ENCODE peak calls at places on chromosomes 4 and X, in seven cellular contexts. C is neural progenitor cell, I is GM23338, R is GM23248, N is PC-3, F is HCT116, O is hepatocyte. Q is an unnamed sample.

GRCh38 chr4:25951390-25951952 is 37.5 kb downstream of the SMIM20 start:
- DNase-seq in O (no peak), F (no peak), N (no peak), C (no peak), I (no peak), R (no peak), Q (no peak)

GRCh38 chr4:111991797-111992196 is 153.5 kb upstream of the FAM241A start:
- DNase-seq in I (no peak), O (peak), C (no peak), F (peak), N (peak), R (peak), Q (no peak)

GRCh38 chr4:105765690-105766407 is 57.3 kb downstream of the GSTCD start:
- DNase-seq in O (peak), F (peak), R (peak), N (peak), I (peak), C (no peak), Q (no peak)

GRCh38 chr4:95155759-95156451 is 392.9 kb downstream of the UNC5C start:
- DNase-seq in N (peak), C (peak), F (peak), I (peak), R (peak), O (peak), Q (peak)

GRCh38 chr4:24126776-24127175 is 236.9 kb upstream of the PPARGC1A start:
- DNase-seq in F (no peak), O (no peak), C (peak), R (no peak), N (no peak), I (no peak), Q (no peak)

GRCh38 chrX:150361777-150362351 is 1.3 kb upstream of the MAMLD1 start:
- DNase-seq in R (peak), N (peak), F (no peak), C (peak), I (peak), O (peak), Q (no peak)

GRCh38 chr4:29558789-29559188 is 1161.4 kb upstream of the PCDH7 start:
- DNase-seq in O (no peak), F (no peak), N (no peak), I (no peak), R (no peak), C (no peak), Q (no peak)

GRCh38 chr4:158822348-158822747 is 53.5 kb downstream of the FNIP2 start:
- DNase-seq in N (no peak), O (no peak), F (no peak), I (no peak), R (no peak), C (no peak), Q (no peak)

GRCh38 chr4:89434364-89434988 is 126.9 kb upstream of the GPRIN3 start:
- DNase-seq in O (peak), I (peak), R (peak), F (peak), N (peak), C (peak), Q (peak)

GRCh38 chrX:24646745-24647182 is 383 bp downstream of the PCYT1B start:
- DNase-seq in I (peak), F (no peak), N (no peak), R (peak), C (peak), O (peak), Q (no peak)

GRCh38 chr4:32032136-32032672 is 1312.0 kb downstream of the PCDH7 start:
- DNase-seq in C (no peak), F (no peak), N (no peak), O (no peak), I (no peak), R (no peak), Q (no peak)

GRCh38 chrX:47612418-47612817 is 7.2 kb downstream of the SYN1 start:
- DNase-seq in N (no peak), F (no peak), O (no peak), I (no peak), R (no peak), C (no peak), Q (no peak)

GRCh38 chr4:69910016-69910782 is 20.7 kb upstream of the CSN1S1 start:
- DNase-seq in I (no peak), C (no peak), R (peak), F (no peak), O (no peak), N (no peak), Q (no peak)

GRCh38 chrX:55754861-55755294 is 37.3 kb downstream of the RRAGB start:
- DNase-seq in I (no peak), C (no peak), O (no peak), N (no peak), R (no peak), F (no peak), Q (peak)

GRCh38 chrX:115561605-115562491 is 874 bp downstream of the PLS3 start:
- DNase-seq in F (no peak), R (peak), I (peak), O (peak), C (peak), N (peak), Q (no peak)

GRCh38 chr4:31727030-31727429 is 1006.9 kb downstream of the PCDH7 start:
- DNase-seq in R (no peak), C (no peak), N (no peak), F (no peak), O (no peak), I (no peak), Q (no peak)

GRCh38 chr4:127505203-127505602 is 127.6 kb upstream of the INTU start:
- DNase-seq in I (no peak), R (peak), N (no peak), O (peak), C (no peak), F (no peak), Q (no peak)

GRCh38 chr4:15765910-15766703 is 12.0 kb upstream of the CD38 start:
- DNase-seq in F (no peak), O (no peak), C (no peak), R (no peak), N (no peak), I (no peak), Q (peak)

GRCh38 chr4:34105311-34105710 is 2139.0 kb downstream of the ARAP2 start:
- DNase-seq in O (no peak), I (no peak), N (no peak), F (no peak), C (no peak), R (peak), Q (no peak)

GRCh38 chrX:68894513-68895338 is 65.9 kb downstream of the EFNB1 start:
- DNase-seq in F (no peak), C (peak), O (peak), R (peak), I (peak), N (peak), Q (no peak)

GRCh38 chr4:121977251-121978168 is 25.6 kb upstream of the TRPC3 start:
- DNase-seq in N (no peak), I (no peak), F (no peak), R (no peak), O (peak), C (no peak), Q (peak)

GRCh38 chr4:165053645-165054044 is at the start of gene TRIM75:
- DNase-seq in C (no peak), O (no peak), R (no peak), F (no peak), I (no peak), N (no peak), Q (no peak)

GRCh38 chrX:2710041-2710471 is 19.0 kb downstream of the CD99 start:
- DNase-seq in I (no peak), O (peak), R (peak), F (peak), C (no peak), N (peak), Q (no peak)

GRCh38 chr4:88843067-88843723 is 145.6 kb upstream of the NAP1L5 start:
- DNase-seq in I (no peak), R (peak), F (no peak), O (no peak), C (no peak), N (peak), Q (no peak)

GRCh38 chrX:101208152-101208905 is 11.3 kb upstream of the DRP2 start:
- DNase-seq in N (no peak), O (no peak), R (peak), C (no peak), I (no peak), F (no peak), Q (no peak)

GRCh38 chr4:113633467-113633866 is 128.1 kb downstream of the CAMK2D start:
- DNase-seq in F (no peak), C (no peak), R (no peak), I (no peak), N (no peak), O (no peak), Q (no peak)

GRCh38 chr4:111793686-111794085 is 351.6 kb upstream of the FAM241A start:
- DNase-seq in O (no peak), N (no peak), I (peak), C (no peak), F (no peak), R (no peak), Q (no peak)

GRCh38 chrX:1657367-1658082 is 42.7 kb downstream of the ASMT start:
- DNase-seq in O (no peak), F (no peak), N (peak), I (no peak), C (peak), R (peak), Q (no peak)

GRCh38 chrX:101385795-101386541 is at the start of gene BTK:
- DNase-seq in N (no peak), R (no peak), F (no peak), C (no peak), O (no peak), I (no peak), Q (no peak)

GRCh38 chr4:188121530-188121929 is 12.1 kb upstream of the TRIML2 start:
- DNase-seq in R (no peak), O (no peak), F (no peak), I (peak), C (no peak), N (no peak), Q (no peak)

GRCh38 chr4:118557298-118557851 is 127.8 kb upstream of the METTL14 start:
- DNase-seq in O (no peak), N (peak), C (peak), F (peak), R (peak), I (no peak), Q (no peak)

GRCh38 chr4:7911044-7911578 is 28.6 kb downstream of the AFAP1 start:
- DNase-seq in R (peak), N (no peak), I (peak), C (peak), O (peak), F (no peak), Q (no peak)

GRCh38 chrX:150316564-150316963 is 46.6 kb upstream of the MAMLD1 start:
- DNase-seq in N (no peak), F (no peak), C (no peak), O (no peak), R (no peak), I (no peak), Q (no peak)

GRCh38 chrX:72002886-72003285 is 92.2 kb downstream of the NHSL2 start:
- DNase-seq in R (peak), N (no peak), O (no peak), F (no peak), C (no peak), I (no peak), Q (no peak)

GRCh38 chr4:176123710-176124407 is 58.2 kb downstream of the WDR17 start:
- DNase-seq in C (peak), F (peak), N (peak), O (peak), I (peak), R (peak), Q (peak)

GRCh38 chr4:119113033-119113655 is 22.5 kb upstream of the MYOZ2 start:
- DNase-seq in O (peak), I (no peak), F (peak), R (peak), N (peak), C (no peak), Q (no peak)

GRCh38 chrX:50035119-50035518 is 112.7 kb downstream of the CLCN5 start:
- DNase-seq in I (no peak), C (no peak), R (no peak), O (no peak), N (no peak), F (no peak), Q (no peak)

GRCh38 chr4:152620915-152621314 is 58.9 kb downstream of the TMEM154 start:
- DNase-seq in R (no peak), F (no peak), C (no peak), O (no peak), N (no peak), I (no peak), Q (no peak)

GRCh38 chrX:21781525-21781924 is 23.6 kb upstream of the SMPX start:
- DNase-seq in O (no peak), N (no peak), R (no peak), F (no peak), I (no peak), C (no peak), Q (peak)

GRCh38 chr4:85929926-85930325 is 429.9 kb downstream of the MAPK10 start:
- DNase-seq in C (peak), N (no peak), I (peak), F (no peak), R (peak), O (peak), Q (no peak)

GRCh38 chr4:74287791-74288190 is 20.5 kb upstream of the EPGN start:
- DNase-seq in I (no peak), O (no peak), C (no peak), N (no peak), R (no peak), F (no peak), Q (no peak)

GRCh38 chr4:74279716-74280115 is 28.6 kb upstream of the EPGN start:
- DNase-seq in I (no peak), O (no peak), C (no peak), R (no peak), F (no peak), N (no peak), Q (no peak)

GRCh38 chr4:74284074-74284473 is 24.2 kb upstream of the EPGN start:
- DNase-seq in I (no peak), C (no peak), R (peak), F (peak), N (peak), O (no peak), Q (no peak)

GRCh38 chr4:74287164-74287563 is 21.1 kb upstream of the EPGN start:
- DNase-seq in R (no peak), I (no peak), C (no peak), F (no peak), O (no peak), N (peak), Q (no peak)

DNA sequence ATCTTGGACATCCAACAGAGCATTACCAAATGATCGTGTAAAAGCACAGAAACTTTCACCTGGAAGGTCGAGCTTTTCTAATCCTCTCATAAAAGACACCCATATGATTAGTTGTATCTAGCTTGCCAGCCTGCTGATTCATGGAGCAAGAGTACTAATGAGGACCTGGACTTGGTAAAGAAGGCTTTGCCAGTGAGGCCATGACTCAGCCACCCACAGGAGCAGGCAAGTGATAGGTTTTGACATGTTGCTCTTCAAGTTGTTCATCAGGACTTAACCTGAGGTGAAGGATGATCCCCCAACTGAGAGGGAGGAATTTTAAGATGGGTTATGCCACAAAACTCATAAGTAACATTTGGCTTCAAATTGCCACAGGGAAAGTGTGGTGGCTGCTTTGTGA is 24.7 kb upstream of the EPGN start:
- DNase-seq in O (no peak), F (peak), N (peak), R (peak), C (no peak), I (no peak), Q (no peak)
- TF ChIP-seq EZH2phosphoT487 in O (no peak), F (no peak), N (no peak), R (no peak), C (no peak), I (no peak), Q (no peak)

GRCh38 chr4:185272232-185272631 is 62.8 kb downstream of the SNX25 start:
- DNase-seq in C (no peak), R (no peak), F (no peak), I (no peak), N (no peak), O (no peak), Q (no peak)

GRCh38 chr4:185270885-185271284 is 61.5 kb downstream of the SNX25 start:
- DNase-seq in I (no peak), F (no peak), R (no peak), O (no peak), C (no peak), N (no peak), Q (no peak)

GRCh38 chr4:185265942-185266341 is 56.5 kb downstream of the SNX25 start:
- DNase-seq in I (peak), R (peak), O (no peak), N (peak), F (no peak), C (no peak), Q (peak)

GRCh38 chr4:185269286-185269685 is 59.9 kb downstream of the SNX25 start:
- DNase-seq in O (no peak), F (no peak), C (no peak), N (peak), R (no peak), I (no peak), Q (no peak)

GRCh38 chr4:185270037-185270436 is 60.6 kb downstream of the SNX25 start:
- DNase-seq in O (no peak), N (no peak), C (no peak), I (no peak), F (no peak), R (no peak), Q (no peak)
- H2AFZ ChIP-seq in O (no peak), N (no peak), C (no peak), I (no peak), F (no peak), R (no peak), Q (no peak)

GRCh38 chr4:41878170-41878941 is 56.9 kb upstream of the TMEM33 start:
- DNase-seq in R (no peak), N (no peak), I (peak), F (no peak), C (peak), O (no peak), Q (no peak)
- TF ChIP-seq EZH2 in R (no peak), N (no peak), I (peak), F (no peak), C (no peak), O (no peak), Q (no peak)

GRCh38 chr4:98470831-98471230 is 187.6 kb downstream of the TSPAN5 start:
- DNase-seq in R (no peak), N (no peak), O (no peak), C (no peak), F (no peak), I (no peak), Q (no peak)

GRCh38 chr4:98470366-98470765 is 188.0 kb downstream of the TSPAN5 start:
- DNase-seq in I (no peak), O (no peak), R (no peak), N (no peak), C (no peak), F (no peak), Q (no peak)

GRCh38 chr4:98468744-98469143 is 189.7 kb downstream of the TSPAN5 start:
- DNase-seq in I (no peak), O (no peak), N (no peak), R (peak), F (no peak), C (peak), Q (no peak)

GRCh38 chr4:98467627-98468072 is 190.8 kb downstream of the TSPAN5 start:
- DNase-seq in R (peak), I (peak), C (peak), F (peak), N (peak), O (peak), Q (peak)

DNA sequence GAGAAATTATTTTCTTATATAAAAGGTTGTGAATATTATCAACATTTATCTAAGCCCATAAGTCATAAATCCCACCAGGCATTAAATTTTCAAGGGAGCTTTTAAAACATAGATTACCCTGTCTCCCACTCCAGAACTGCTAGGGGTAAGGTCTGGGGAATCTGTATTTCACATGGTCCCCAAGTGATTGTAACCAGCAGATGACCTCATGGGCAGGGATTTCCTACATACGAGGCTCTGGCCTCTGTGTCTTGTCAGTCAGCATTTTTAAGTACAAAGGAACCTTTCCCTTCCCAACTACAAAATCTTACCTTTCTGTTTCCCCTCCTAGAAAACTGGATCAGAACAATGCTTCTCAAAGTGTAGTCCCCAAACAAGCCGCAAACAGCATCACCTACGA is 188.6 kb downstream of the TSPAN5 start:
- DNase-seq in F (no peak), N (no peak), C (no peak), I (no peak), O (no peak), R (peak), Q (no peak)
- TF ChIP-seq EZH2phosphoT487 in F (no peak), N (no peak), C (no peak), I (no peak), O (no peak), R (no peak), Q (no peak)

GRCh38 chrX:130607431-130607830 is 205.6 kb downstream of the RBMX2 start:
- DNase-seq in N (no peak), F (no peak), O (no peak), R (no peak), I (no peak), C (no peak), Q (no peak)

DNA sequence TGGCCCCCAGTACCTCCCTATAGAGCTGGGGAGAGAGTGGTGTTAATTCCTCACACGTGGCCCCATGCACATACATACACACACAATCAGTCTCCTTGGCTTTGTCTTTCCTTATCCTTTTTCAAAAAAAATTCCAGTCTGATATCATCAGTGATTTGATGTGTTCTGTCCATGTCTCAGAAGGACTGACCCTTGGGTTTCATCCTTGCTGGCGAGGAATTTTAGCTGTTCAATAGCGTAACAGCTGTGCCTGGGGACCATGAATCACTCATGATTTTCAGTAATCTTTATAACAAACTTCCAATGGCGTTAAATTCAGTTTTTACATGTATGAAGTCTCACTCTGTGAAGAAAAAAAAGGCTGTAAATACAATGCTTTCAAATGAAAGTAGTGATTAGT is 204.6 kb downstream of the RBMX2 start:
- DNase-seq in I (no peak), N (no peak), O (no peak), R (no peak), F (no peak), C (no peak), Q (no peak)
- H2AFZ ChIP-seq in I (no peak), N (no peak), O (no peak), R (no peak), F (no peak), C (no peak), Q (no peak)

DNA sequence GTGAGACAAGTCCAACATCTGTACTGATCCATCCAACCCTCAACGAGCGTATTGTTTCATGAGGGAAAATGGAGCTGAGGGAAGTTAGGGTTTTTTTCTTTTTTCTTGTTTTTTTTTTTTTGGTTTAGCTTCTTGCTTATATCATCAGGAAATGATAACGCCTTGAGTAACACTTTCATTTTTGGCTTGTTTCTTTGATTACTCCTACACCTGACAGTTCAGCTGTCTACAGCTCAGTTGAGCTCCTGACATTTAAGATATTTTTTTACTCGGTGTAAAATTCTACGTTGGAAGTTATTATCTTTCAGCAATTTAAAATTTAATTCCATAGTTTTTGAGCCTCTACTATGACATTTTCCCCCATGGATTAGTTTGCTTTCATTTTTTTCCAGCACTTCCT is 691.0 kb upstream of the HTR2C start:
- DNase-seq in R (no peak), N (no peak), I (no peak), F (no peak), C (no peak), O (no peak), Q (no peak)
- TF ChIP-seq EZH2 in R (no peak), N (no peak), I (no peak), F (no peak), C (no peak), O (no peak), Q (no peak)

Q was measured in MM.1S.